ENCODE peak calls at places on chromosomes 4 and X, in four cellular contexts. Y is fibroblast of lung, K is psoas muscle, G is WERI-Rb-1. W is an unnamed sample.

GRCh38 chr4:98938386-98938785 is 9.5 kb upstream of the EIF4E start:
- DNase-seq in K (no peak), G (no peak), Y (peak; percentile 55), W (no peak)

GRCh38 chrX:42248226-42248625 is 324.9 kb upstream of the CASK start:
- DNase-seq in K (no peak), Y (no peak), G (no peak), W (no peak)

GRCh38 chr4:99144070-99144469 is at the start of gene ADH4:
- DNase-seq in Y (peak; percentile 20), G (no peak), K (no peak), W (no peak)

GRCh38 chr4:169975131-169975836 is 50.9 kb downstream of the MFAP3L start:
- DNase-seq in G (no peak), Y (peak; percentile 27), K (no peak), W (no peak)

GRCh38 chr4:31360786-31361185 is 640.6 kb downstream of the PCDH7 start:
- DNase-seq in K (no peak), G (no peak), Y (peak; percentile 77), W (no peak)

GRCh38 chr4:147518086-147518485 is 37.2 kb downstream of the EDNRA start:
- DNase-seq in Y (peak; percentile 81), G (no peak), K (no peak), W (peak; percentile 8)

GRCh38 chr4:85166318-85166717 is 199.8 kb upstream of the WDFY3 start:
- DNase-seq in K (no peak), Y (no peak), G (no peak), W (no peak)

GRCh38 chr4:100288167-100288566 is 97.9 kb upstream of the DDIT4L start:
- DNase-seq in K (no peak), Y (peak; percentile 35), G (no peak), W (peak; percentile 90)

GRCh38 chr4:65353098-65353497 is 317.2 kb downstream of the EPHA5 start:
- DNase-seq in K (no peak), Y (no peak), G (no peak), W (no peak)

GRCh38 chr4:3160325-3160915 is 85.9 kb downstream of the HTT start:
- DNase-seq in K (no peak), Y (no peak), G (no peak), W (no peak)

GRCh38 chr4:145907363-145907762 is 31.3 kb downstream of the ZNF827 start:
- DNase-seq in G (no peak), K (no peak), Y (no peak), W (no peak)

GRCh38 chr4:178681871-178682270 is 1239.6 kb upstream of the AGA start:
- DNase-seq in K (no peak), Y (no peak), G (no peak), W (no peak)

GRCh38 chrX:149510386-149510785 is 5.3 kb upstream of the IDS start:
- DNase-seq in Y (peak; percentile 46), G (no peak), K (no peak), W (no peak)

GRCh38 chrX:100904433-100904832 is 24.3 kb downstream of the XKRX start:
- DNase-seq in K (no peak), Y (no peak), G (no peak), W (no peak)

GRCh38 chrX:20432048-20432447 is 165.3 kb upstream of the RPS6KA3 start:
- DNase-seq in K (no peak), Y (peak; percentile 86), G (no peak), W (peak; percentile 15)

GRCh38 chrX:63963382-63963781 is 178.4 kb upstream of the ARHGEF9 start:
- DNase-seq in G (no peak), K (no peak), Y (no peak), W (no peak)

GRCh38 chr4:100949350-100949935 is 397.9 kb downstream of the PPP3CA start:
- DNase-seq in Y (peak; percentile 41), K (no peak), G (no peak), W (peak; percentile 15)

GRCh38 chrX:146154191-146154590 is 336.6 kb downstream of the SLITRK2 start:
- DNase-seq in K (no peak), G (no peak), Y (no peak), W (no peak)

GRCh38 chr4:165563851-165564250 is 185.0 kb downstream of the CPE start:
- DNase-seq in K (no peak), G (no peak), Y (peak; percentile 64), W (peak; percentile 66)

GRCh38 chrX:19683817-19684216 is 168.5 kb upstream of the MAP3K15 start:
- DNase-seq in Y (peak; percentile 18), G (no peak), K (no peak), W (no peak)

GRCh38 chrX:1239681-1240142 is 27.3 kb upstream of the CRLF2 start:
- DNase-seq in K (peak; percentile 31), Y (no peak), G (no peak), W (no peak)

GRCh38 chrX:619451-619811 is 11.2 kb upstream of the SHOX start:
- DNase-seq in Y (no peak), K (no peak), G (no peak), W (no peak)

GRCh38 chrX:35006361-35006760 is 63.8 kb downstream of the FAM47B start:
- DNase-seq in K (no peak), G (no peak), Y (no peak), W (no peak)

GRCh38 chr4:3228881-3229280 is 20.1 kb upstream of the MSANTD1 start:
- DNase-seq in K (peak; percentile 2), G (no peak), Y (no peak), W (no peak)

GRCh38 chr4:76634239-76634638 is 199.2 kb downstream of the SHROOM3 start:
- DNase-seq in G (no peak), Y (peak; percentile 84), K (no peak), W (peak; percentile 73)

GRCh38 chr4:48680848-48681568 is 99.1 kb downstream of the FRYL start:
- DNase-seq in K (no peak), Y (no peak), G (no peak), W (no peak)

GRCh38 chr4:81335221-81335912 is 120.3 kb upstream of the PRKG2 start:
- DNase-seq in G (no peak), Y (no peak), K (no peak), W (no peak)

GRCh38 chr4:38210396-38211114 is 250.4 kb downstream of the PTTG2 start:
- DNase-seq in K (no peak), G (no peak), Y (peak; percentile 61), W (no peak)

GRCh38 chr4:147938481-147938880 is 206.6 kb downstream of the ARHGAP10 start:
- DNase-seq in K (no peak), Y (no peak), G (no peak), W (no peak)

GRCh38 chr4:120842046-120842445 is 80.5 kb downstream of the PRDM5 start:
- DNase-seq in G (no peak), K (no peak), Y (peak; percentile 85), W (no peak)

GRCh38 chr4:128553665-128554515 is 255.6 kb upstream of the JADE1 start:
- DNase-seq in Y (peak; percentile 24), K (no peak), G (no peak), W (no peak)

DNA sequence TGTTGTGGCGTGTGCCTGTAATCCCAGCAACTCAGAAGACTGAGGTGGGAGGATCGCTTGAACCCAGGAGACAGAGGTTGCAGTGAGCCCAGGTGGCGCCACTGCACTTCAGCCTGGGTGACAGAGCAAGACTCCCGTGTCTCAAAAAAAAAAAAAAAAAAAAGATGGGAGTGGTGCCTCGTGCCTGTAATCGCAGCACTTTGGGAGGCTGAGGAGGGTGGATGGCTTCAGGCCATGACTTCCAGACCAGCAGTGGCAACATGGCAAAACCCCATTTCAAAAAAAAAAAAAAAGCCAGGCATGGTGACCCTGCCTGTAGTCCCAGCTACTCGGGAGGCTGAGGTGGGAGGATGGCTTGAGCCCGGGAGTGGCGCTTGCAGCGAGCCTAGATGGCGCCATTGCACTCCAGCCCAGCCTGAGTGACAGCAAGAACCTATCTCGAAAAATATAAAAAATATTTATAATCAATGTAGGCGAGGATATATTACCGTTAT is 27.0 kb downstream of the EIF2S3 start:
- DNase-seq in Y (peak; percentile 45), K (peak; percentile 27), G (peak; percentile 77), W (peak; percentile 49)
- TF ChIP-seq CTCF in Y (peak; percentile 49), K (peak; percentile 42), G (peak; percentile 52), W (peak; percentile 69)

GRCh38 chr4:78661086-78661690 is 109.6 kb downstream of the ANXA3 start:
- DNase-seq in G (no peak), K (no peak), Y (no peak), W (no peak)

GRCh38 chr4:78661923-78662521 is 110.5 kb downstream of the ANXA3 start:
- DNase-seq in Y (no peak), K (no peak), G (no peak), W (no peak)

GRCh38 chr4:78660559-78660958 is 109.0 kb downstream of the ANXA3 start:
- DNase-seq in G (no peak), K (no peak), Y (no peak), W (no peak)

GRCh38 chr4:78665216-78665615 is 110.9 kb upstream of the BMP2K start:
- DNase-seq in K (no peak), G (no peak), Y (no peak), W (no peak)

DNA sequence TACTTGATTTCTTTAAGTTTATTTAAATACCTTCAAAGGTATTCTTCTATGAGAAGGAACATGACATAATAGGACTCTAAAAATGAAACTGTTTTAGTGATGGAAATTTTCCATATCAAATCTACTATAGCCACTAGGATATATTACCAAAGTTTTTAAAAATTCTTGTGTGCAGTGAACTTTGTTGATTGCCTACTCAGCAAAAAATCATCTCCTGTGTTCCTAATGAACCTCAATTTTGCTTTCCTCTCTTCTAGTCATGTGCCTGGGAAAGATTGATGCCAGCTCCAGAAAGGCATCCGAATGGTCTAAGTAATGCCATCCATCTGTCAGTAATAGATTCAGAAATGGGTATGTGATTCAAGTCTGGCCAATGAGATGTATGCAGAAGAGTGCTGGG is 111.1 kb downstream of the ANXA3 start:
- DNase-seq in Y (no peak), G (no peak), K (no peak), W (no peak)
- H3K27ac ChIP-seq in Y (no peak overlapping the region), G (no peak overlapping the region), K (peak overlapping the region; percentile 54), W (no peak overlapping the region)

GRCh38 chr4:15688056-15688455 is 6.4 kb downstream of the FAM200B start:
- DNase-seq in G (no peak), Y (no peak), K (no peak), W (no peak)

GRCh38 chr4:15690020-15690809 is 8.6 kb downstream of the FAM200B start:
- DNase-seq in Y (peak; percentile 98), G (no peak), K (no peak), W (peak; percentile 98)

GRCh38 chr4:15691346-15692140 is 9.9 kb downstream of the FAM200B start:
- DNase-seq in Y (peak; percentile 75), G (no peak), K (no peak), W (peak; percentile 65)

GRCh38 chr4:15694431-15694830 is 8.4 kb upstream of the BST1 start:
- DNase-seq in K (no peak), Y (peak; percentile 65), G (no peak), W (no peak)

GRCh38 chr4:15689540-15689939 is 7.9 kb downstream of the FAM200B start:
- DNase-seq in K (no peak), Y (peak; percentile 49), G (no peak), W (no peak)
- TF ChIP-seq CTCF in K (no peak), Y (no peak), G (no peak), W (no peak)

DNA sequence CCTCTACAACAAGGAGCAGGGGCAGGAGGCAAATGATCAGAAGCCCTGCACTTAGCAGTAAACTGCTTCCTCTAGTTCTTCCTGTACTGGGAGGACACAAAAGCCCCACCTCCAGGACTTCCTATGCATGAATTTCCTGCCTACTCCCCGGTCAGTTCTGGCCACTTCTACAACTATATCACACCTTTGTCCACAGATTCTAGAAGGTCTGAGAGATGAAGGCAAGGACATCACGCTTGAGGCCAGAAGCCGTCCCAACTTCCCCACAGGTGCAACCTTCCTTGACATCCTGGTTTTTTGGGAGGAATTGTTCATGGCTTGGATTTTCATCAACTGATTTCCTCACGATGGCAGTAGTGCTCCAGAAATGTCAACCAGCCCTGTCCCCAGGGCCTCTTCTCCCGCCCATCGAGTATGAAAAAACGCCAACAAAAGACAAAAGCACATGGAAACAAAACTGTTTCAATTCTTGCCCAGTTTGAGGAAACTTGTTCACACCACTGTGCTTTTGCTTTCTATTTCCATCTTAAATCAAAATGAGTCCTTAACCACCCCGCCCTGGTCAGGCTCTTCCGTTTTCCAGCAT is 206.5 kb upstream of the STK26 start:
- DNase-seq in G (peak; percentile 59), K (peak; percentile 51), Y (peak; percentile 58), W (no peak)
- H3K27ac ChIP-seq in G (peak overlapping the region; percentile 55), K (peak overlapping the region; percentile 69), Y (no peak overlapping the region), W (no peak overlapping the region)

W was measured in foreskin keratinocyte.